ENCODE peak calls at places on chromosomes 1 and 21, in four cellular contexts. G is HepG2, P is K562, V is GM12878. O is an unnamed sample.

GRCh38 chr1:9448132-9449105 is 90.8 kb upstream of the SLC25A33 start:
- DNase-seq in V (no peak), G (no peak), P (no peak), O (no peak)

GRCh38 chr1:230415405-230416119 is 10.6 kb downstream of the PGBD5 start:
- DNase-seq in G (no peak), P (no peak), V (no peak), O (no peak)

GRCh38 chr1:19178734-19179398 is 31.2 kb downstream of the UBR4 start:
- DNase-seq in P (no peak), V (no peak), G (no peak), O (no peak)

GRCh38 chr21:17931080-17931479 is 111.9 kb upstream of the C21orf91 start:
- DNase-seq in V (peak; percentile 8), P (peak; percentile 6), G (peak; percentile 6), O (no peak)

GRCh38 chr1:234891427-234891826 is 237.2 kb downstream of the TOMM20 start:
- DNase-seq in P (no peak), G (peak; percentile 62), V (no peak), O (no peak)

GRCh38 chr21:35113064-35113463 is 64.0 kb upstream of the RUNX1 start:
- DNase-seq in G (no peak), V (no peak), P (peak; percentile 43), O (no peak)

GRCh38 chr1:157574836-157575235 is 22.5 kb upstream of the FCRL5 start:
- DNase-seq in G (no peak), V (no peak), P (no peak), O (no peak)

GRCh38 chr1:157978547-157979403 is 14.7 kb upstream of the KIRREL1 start:
- DNase-seq in P (no peak), G (no peak), V (no peak), O (peak; percentile 78)

GRCh38 chr1:8314346-8315280 is 3.3 kb upstream of the SLC45A1 start:
- DNase-seq in P (peak; percentile 75), V (peak; percentile 11), G (peak; percentile 73), O (peak; percentile 86)

GRCh38 chr21:37264808-37265207 is 2.3 kb downstream of the VPS26C start:
- DNase-seq in G (no peak), V (no peak), P (peak; percentile 28), O (no peak)

GRCh38 chr1:223153177-223154119 is 10.4 kb upstream of the TLR5 start:
- DNase-seq in G (no peak), P (peak; percentile 62), V (no peak), O (no peak)

GRCh38 chr1:88867743-88868521 is 23.4 kb downstream of the GTF2B start:
- DNase-seq in G (no peak), P (no peak), V (no peak), O (no peak)

GRCh38 chr1:18922319-18922726 is 20.0 kb upstream of the ALDH4A1 start:
- DNase-seq in P (no peak), V (no peak), G (peak; percentile 45), O (no peak)

GRCh38 chr21:26801524-26801923 is 43.7 kb downstream of the ADAMTS1 start:
- DNase-seq in G (no peak), V (no peak), P (no peak), O (no peak)

GRCh38 chr1:229344937-229345684 is 2.3 kb upstream of the CCSAP start:
- DNase-seq in V (no peak), G (no peak), P (no peak), O (no peak)

GRCh38 chr1:205335692-205336091 is 14.1 kb upstream of the NUAK2 start:
- DNase-seq in P (peak; percentile 83), G (peak; percentile 68), V (no peak), O (peak; percentile 87)

GRCh38 chr1:159011701-159012100 is 2.0 kb downstream of the IFI16 start:
- DNase-seq in P (no peak), G (no peak), V (no peak), O (no peak)

GRCh38 chr1:159009287-159009686 is 420 bp upstream of the IFI16 start:
- DNase-seq in G (no peak), P (no peak), V (no peak), O (no peak)

GRCh38 chr1:159008744-159009188 is 941 bp upstream of the IFI16 start:
- DNase-seq in V (peak; percentile 69), G (no peak), P (no peak), O (no peak)

GRCh38 chr1:159010398-159010797 is 691 bp downstream of the IFI16 start:
- DNase-seq in P (no peak), G (no peak), V (no peak), O (no peak)

DNA sequence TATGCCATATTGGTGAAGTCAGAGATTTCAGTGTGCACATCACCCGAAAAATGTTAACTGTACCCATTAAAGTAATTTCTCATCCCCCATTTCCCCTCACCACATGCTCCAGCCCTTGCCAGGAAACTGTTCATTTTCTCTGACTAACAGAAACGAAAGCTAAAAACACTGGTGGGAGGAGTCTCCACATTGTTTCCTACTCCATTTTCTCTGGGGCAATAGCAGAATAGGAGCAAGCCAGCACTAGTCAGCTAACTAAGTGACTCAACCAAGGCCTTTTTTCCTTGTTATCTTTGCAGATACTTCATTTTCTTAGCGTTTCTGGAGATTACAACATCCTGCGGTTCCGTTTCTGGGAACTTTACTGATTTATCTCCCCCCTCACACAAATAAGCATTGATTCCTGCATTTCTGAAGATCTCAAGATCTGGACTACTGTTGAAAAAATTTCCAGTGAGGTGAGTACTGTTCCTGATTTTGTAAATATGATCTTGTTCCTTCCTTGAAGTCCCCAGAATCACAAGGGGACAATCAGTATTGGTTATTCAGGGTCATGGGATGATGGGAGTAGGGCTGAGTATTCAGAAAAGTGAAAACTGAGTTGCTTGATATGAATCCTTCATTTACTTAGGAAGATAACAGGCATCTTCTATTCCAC is at the start of gene IFI16:
- DNase-seq in G (no peak), P (peak; percentile 51), V (peak; percentile 87), O (no peak)
- TF ChIP-seq CREM in G (no peak), P (no peak), V (no peak), O (no peak)

GRCh38 chr1:147700042-147700711 is 29.9 kb upstream of the ACP6 start:
- DNase-seq in V (no peak), P (peak; percentile 50), G (peak; percentile 50), O (peak; percentile 71)
- TF ChIP-seq ESRRA in V (no peak), P (no peak), G (no peak), O (no peak)

GRCh38 chr21:42265229-42265812 is 46.4 kb downstream of the ABCG1 start:
- DNase-seq in P (no peak), G (no peak), V (no peak), O (no peak)

GRCh38 chr21:42272984-42273600 is 42.1 kb downstream of the TFF3 start:
- DNase-seq in P (no peak), V (no peak), G (no peak), O (no peak)

GRCh38 chr21:42272109-42272962 is 42.9 kb downstream of the TFF3 start:
- DNase-seq in P (no peak), V (no peak), G (no peak), O (no peak)

GRCh38 chr21:42271065-42271464 is 44.1 kb downstream of the TFF3 start:
- DNase-seq in V (no peak), G (no peak), P (no peak), O (no peak)

GRCh38 chr21:42269382-42269781 is 45.8 kb downstream of the TFF3 start:
- DNase-seq in P (no peak), G (no peak), V (no peak), O (no peak)
- TF ChIP-seq CREM in P (no peak), G (no peak), V (no peak), O (no peak)

GRCh38 chr1:26887125-26887524 is 3.0 kb downstream of the GPN2 start:
- DNase-seq in V (no peak), P (peak; percentile 43), G (no peak), O (no peak)
- TF ChIP-seq ESRRA in V (no peak), P (no peak), G (no peak), O (no peak)

DNA sequence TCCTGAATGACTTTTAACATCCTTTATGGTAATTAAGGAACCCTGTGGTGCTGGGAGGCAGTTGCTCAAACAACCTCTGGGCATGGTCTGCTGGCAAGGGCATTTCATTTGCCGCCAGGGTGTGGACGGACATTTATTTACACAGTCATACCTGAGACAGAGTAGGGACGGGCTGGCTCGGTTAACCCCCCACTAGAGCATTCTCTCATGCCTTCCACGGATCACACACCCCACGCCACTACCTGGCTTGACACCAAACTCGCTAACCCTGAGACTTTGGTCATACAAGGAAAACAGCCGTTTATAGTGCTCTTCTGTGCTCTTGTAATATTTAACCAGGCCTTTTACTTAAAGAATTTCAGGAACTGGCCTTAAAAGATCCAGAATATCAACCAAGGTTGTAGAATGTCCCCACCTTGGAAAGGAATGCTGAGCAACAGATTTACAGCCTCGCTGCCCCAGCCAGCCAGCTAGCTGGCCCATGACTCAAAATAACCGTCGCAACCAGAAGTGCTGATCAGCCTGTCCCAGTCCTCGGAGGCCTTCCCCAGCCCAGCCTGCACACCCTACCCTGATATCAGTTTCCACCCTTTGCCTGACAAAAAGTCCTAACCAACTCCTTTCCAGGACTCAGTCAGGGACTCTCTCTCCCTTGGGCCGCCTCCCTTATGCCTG is 6.5 kb upstream of the PDXK start:
- DNase-seq in V (no peak), G (no peak), P (peak; percentile 62), O (no peak)
- TF ChIP-seq CREM in V (no peak), G (no peak), P (no peak), O (no peak)

DNA sequence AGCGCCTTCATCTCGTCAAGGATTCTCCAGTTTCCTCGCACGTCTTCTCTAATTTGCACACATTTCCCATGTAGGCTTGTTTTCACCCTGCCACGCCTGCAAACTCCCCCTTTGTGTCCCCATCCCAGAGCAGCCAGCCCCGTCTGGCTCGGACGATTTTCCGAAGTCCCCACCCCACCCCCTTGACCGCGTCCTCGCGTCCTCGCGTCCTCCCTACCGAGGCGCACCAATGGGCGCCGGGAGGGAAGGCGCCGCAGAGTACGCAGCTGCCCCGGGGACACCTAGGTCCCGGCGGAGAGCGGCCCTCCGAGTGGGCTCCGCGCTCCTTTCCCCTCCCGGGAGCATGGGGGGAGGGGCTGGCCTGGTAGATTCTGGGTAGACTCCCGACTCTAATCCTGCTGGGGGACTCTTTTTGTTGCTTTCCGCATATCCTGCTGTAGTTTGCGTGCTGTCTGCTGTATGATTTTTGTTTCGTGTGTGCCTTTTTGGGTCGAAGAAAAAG is 1.3 kb downstream of the CACHD1 start:
- DNase-seq in V (no peak), P (no peak), G (no peak), O (peak; percentile 59)
- TF ChIP-seq ESRRA in V (no peak), P (no peak), G (no peak), O (no peak)

DNA sequence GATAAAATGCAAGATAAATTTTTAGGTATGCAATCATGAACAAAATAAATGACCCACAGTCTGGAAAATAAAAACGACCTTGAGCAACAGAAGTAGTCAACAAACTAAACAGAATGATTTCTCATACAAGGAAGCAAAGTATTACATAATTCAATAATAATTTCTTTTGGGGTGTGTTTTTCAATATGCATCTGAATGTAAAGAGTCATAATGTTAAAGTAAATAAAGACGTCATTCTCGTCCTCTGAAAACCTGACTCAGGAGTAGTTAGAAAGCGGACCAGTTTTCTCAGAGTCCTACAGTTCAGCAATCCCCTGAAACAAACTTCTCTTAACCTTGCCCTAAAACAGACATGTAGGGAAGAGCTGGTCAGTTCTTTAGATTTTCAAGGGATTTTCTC is 18.6 kb downstream of the CDC42BPA start:
- DNase-seq in P (peak; percentile 38), G (no peak), V (no peak), O (no peak)
- TF ChIP-seq CREM in P (peak; percentile 10), G (no peak), V (no peak), O (no peak)